ENCODE peak calls at places on chromosomes 1 and 21, in six cellular contexts. One of them, this sample, is unnamed.

GRCh38 chr1:43872280-43872679 is 61.3 kb upstream of the ARTN start:
- DNase-seq in GM23338: no peak
- DNase-seq in WTC11: no peak
- DNase-seq in HepG2: no peak
- DNase-seq in K562: no peak
- DNase-seq in GM12878: no peak
- DNase-seq in this sample: no peak

GRCh38 chr1:33256335-33256700 is at the start of gene ZNF362:
- DNase-seq in GM23338: peak; percentile 79
- DNase-seq in WTC11: peak; percentile 62
- DNase-seq in HepG2: no peak
- DNase-seq in K562: peak; percentile 46
- DNase-seq in GM12878: no peak
- DNase-seq in this sample: no peak

GRCh38 chr1:87898401-87898800 is 569.7 kb downstream of the LMO4 start:
- DNase-seq in GM23338: no peak
- DNase-seq in WTC11: no peak
- DNase-seq in HepG2: no peak
- DNase-seq in K562: no peak
- DNase-seq in GM12878: no peak
- DNase-seq in this sample: no peak

GRCh38 chr1:150001415-150001814 is 9.1 kb downstream of the OTUD7B start:
- DNase-seq in GM23338: no peak
- DNase-seq in WTC11: no peak
- DNase-seq in HepG2: no peak
- DNase-seq in K562: peak; percentile 48
- DNase-seq in GM12878: no peak
- DNase-seq in this sample: no peak

GRCh38 chr1:73092383-73092782 is 810.0 kb upstream of the NEGR1 start:
- DNase-seq in GM23338: no peak
- DNase-seq in WTC11: no peak
- DNase-seq in HepG2: no peak
- DNase-seq in K562: no peak
- DNase-seq in GM12878: no peak
- DNase-seq in this sample: no peak

GRCh38 chr1:88736633-88737248 is 52.7 kb downstream of the PKN2 start:
- DNase-seq in GM23338: peak; percentile 86
- DNase-seq in WTC11: peak; percentile 61
- DNase-seq in HepG2: peak; percentile 38
- DNase-seq in K562: peak; percentile 20
- DNase-seq in GM12878: no peak
- DNase-seq in this sample: peak; percentile 25

GRCh38 chr1:34066921-34067603 is 98.0 kb downstream of the CSMD2 start:
- DNase-seq in GM23338: no peak
- DNase-seq in WTC11: no peak
- DNase-seq in HepG2: no peak
- DNase-seq in K562: no peak
- DNase-seq in GM12878: no peak
- DNase-seq in this sample: no peak

GRCh38 chr1:166235728-166236127 is 68.9 kb upstream of the FAM78B start:
- DNase-seq in GM23338: no peak
- DNase-seq in WTC11: no peak
- DNase-seq in HepG2: no peak
- DNase-seq in K562: no peak
- DNase-seq in GM12878: no peak
- DNase-seq in this sample: no peak

GRCh38 chr1:36080236-36080635 is 3.7 kb upstream of the TEKT2 start:
- DNase-seq in GM23338: no peak
- DNase-seq in WTC11: no peak
- DNase-seq in HepG2: no peak
- DNase-seq in K562: no peak
- DNase-seq in GM12878: no peak
- DNase-seq in this sample: no peak

GRCh38 chr1:34262921-34263320 is 86.2 kb downstream of the C1orf94 start:
- DNase-seq in GM23338: no peak
- DNase-seq in WTC11: no peak
- DNase-seq in HepG2: no peak
- DNase-seq in K562: no peak
- DNase-seq in GM12878: no peak
- DNase-seq in this sample: peak; percentile 26

GRCh38 chr1:221858758-221859157 is 116.9 kb upstream of the DUSP10 start:
- DNase-seq in GM23338: no peak
- DNase-seq in WTC11: no peak
- DNase-seq in HepG2: no peak
- DNase-seq in K562: no peak
- DNase-seq in GM12878: no peak
- DNase-seq in this sample: no peak

GRCh38 chr1:34929853-34930701 is 627 bp upstream of the DLGAP3 start:
- DNase-seq in GM23338: peak; percentile 83
- DNase-seq in WTC11: peak; percentile 67
- DNase-seq in HepG2: no peak
- DNase-seq in K562: no peak
- DNase-seq in GM12878: no peak
- DNase-seq in this sample: peak; percentile 81

GRCh38 chr1:240385551-240385950 is 226.4 kb downstream of the GREM2 start:
- DNase-seq in GM23338: no peak
- DNase-seq in WTC11: no peak
- DNase-seq in HepG2: no peak
- DNase-seq in K562: no peak
- DNase-seq in GM12878: no peak
- DNase-seq in this sample: no peak

GRCh38 chr1:94929351-94929814 is 2.5 kb upstream of the CNN3 start:
- DNase-seq in GM23338: no peak
- DNase-seq in WTC11: no peak
- DNase-seq in HepG2: no peak
- DNase-seq in K562: no peak
- DNase-seq in GM12878: no peak
- DNase-seq in this sample: no peak

GRCh38 chr1:147539122-147539575 is 2.2 kb upstream of the BCL9 start:
- DNase-seq in GM23338: no peak
- DNase-seq in WTC11: no peak
- DNase-seq in HepG2: peak; percentile 77
- DNase-seq in K562: peak; percentile 21
- DNase-seq in GM12878: no peak
- DNase-seq in this sample: no peak

GRCh38 chr21:26814374-26814773 is 30.8 kb downstream of the ADAMTS1 start:
- DNase-seq in GM23338: no peak
- DNase-seq in WTC11: no peak
- DNase-seq in HepG2: no peak
- DNase-seq in K562: no peak
- DNase-seq in GM12878: no peak
- DNase-seq in this sample: no peak

GRCh38 chr1:38327559-38327973 is 281.0 kb upstream of the POU3F1 start:
- DNase-seq in GM23338: no peak
- DNase-seq in WTC11: no peak
- DNase-seq in HepG2: no peak
- DNase-seq in K562: no peak
- DNase-seq in GM12878: no peak
- DNase-seq in this sample: no peak

GRCh38 chr21:32771134-32771523 is 426 bp downstream of the PAXBP1 start:
- DNase-seq in GM23338: peak; percentile 78
- DNase-seq in WTC11: peak; percentile 61
- DNase-seq in HepG2: peak; percentile 33
- DNase-seq in K562: peak; percentile 77
- DNase-seq in GM12878: no peak
- DNase-seq in this sample: no peak

GRCh38 chr1:1112237-1112985 is 3.5 kb downstream of the C1orf159 start:
- DNase-seq in GM23338: no peak
- DNase-seq in WTC11: no peak
- DNase-seq in HepG2: no peak
- DNase-seq in K562: no peak
- DNase-seq in GM12878: no peak
- DNase-seq in this sample: no peak

GRCh38 chr1:183090386-183091006 is 67.3 kb downstream of the LAMC1 start:
- DNase-seq in GM23338: no peak
- DNase-seq in WTC11: no peak
- DNase-seq in HepG2: peak; percentile 49
- DNase-seq in K562: no peak
- DNase-seq in GM12878: no peak
- DNase-seq in this sample: no peak

GRCh38 chr1:172135923-172136610 is 284.4 kb upstream of the C1orf105 start:
- DNase-seq in GM23338: no peak
- DNase-seq in WTC11: no peak
- DNase-seq in HepG2: no peak
- DNase-seq in K562: no peak
- DNase-seq in GM12878: no peak
- DNase-seq in this sample: no peak

GRCh38 chr1:161131721-161132409 is 602 bp downstream of the DEDD start:
- DNase-seq in GM23338: peak; percentile 22
- DNase-seq in WTC11: no peak
- DNase-seq in HepG2: no peak
- DNase-seq in K562: no peak
- DNase-seq in GM12878: no peak
- DNase-seq in this sample: no peak

DNA sequence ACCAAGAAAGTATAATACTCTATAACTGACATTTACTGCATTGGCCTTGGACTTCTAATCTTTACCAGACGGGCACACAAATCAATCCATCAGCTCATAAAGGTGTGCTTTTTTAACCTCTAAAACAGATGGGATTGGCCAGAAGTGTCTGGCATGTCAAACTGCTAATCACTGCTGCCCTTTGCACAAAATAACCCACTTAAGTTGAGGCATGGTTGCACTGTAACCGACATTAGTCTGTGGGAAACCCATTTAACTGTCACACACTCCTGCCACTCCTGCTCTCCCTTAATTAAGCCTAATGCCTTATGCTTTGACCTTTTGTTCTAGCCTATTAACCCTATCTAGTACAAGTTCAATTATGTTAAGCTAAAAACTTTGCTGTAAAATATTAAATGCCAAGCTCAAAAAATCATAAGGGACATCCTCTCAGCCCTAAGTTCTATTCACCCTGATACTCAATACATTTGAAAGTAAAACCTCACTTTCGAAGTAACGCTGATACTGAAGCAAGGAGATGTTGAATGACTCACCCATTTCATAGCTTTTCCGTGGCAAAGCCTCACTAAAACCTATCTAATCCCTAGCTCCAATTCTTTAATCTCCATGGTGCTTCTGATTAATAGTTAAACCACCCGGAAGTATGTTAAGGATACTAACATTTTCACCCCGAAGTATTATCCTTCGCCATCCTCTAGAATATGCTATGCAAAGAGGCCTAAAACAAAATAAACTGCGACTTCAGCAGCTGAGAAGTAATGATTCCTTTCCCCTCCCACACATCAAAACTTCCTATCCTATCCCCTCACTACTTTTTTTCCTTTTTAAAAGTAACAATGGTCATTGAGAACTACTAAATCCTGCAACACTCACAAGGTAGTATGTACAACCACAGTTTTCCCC is 12.9 kb downstream of the NRIP1 start:
- DNase-seq in GM23338: no peak
- DNase-seq in WTC11: no peak
- DNase-seq in HepG2: no peak
- DNase-seq in K562: peak; percentile 20
- DNase-seq in GM12878: no peak
- DNase-seq in this sample: no peak
- TF ChIP-seq CREB1 in GM23338: no peak
- TF ChIP-seq CREB1 in WTC11: no peak
- TF ChIP-seq CREB1 in HepG2: no peak
- TF ChIP-seq CREB1 in K562: no peak
- TF ChIP-seq CREB1 in GM12878: no peak
- TF ChIP-seq CREB1 in this sample: no peak

GRCh38 chr1:47659141-47659540 is 221.3 kb downstream of the FOXD2 start:
- DNase-seq in GM23338: no peak
- DNase-seq in WTC11: no peak
- DNase-seq in HepG2: no peak
- DNase-seq in K562: no peak
- DNase-seq in GM12878: no peak
- DNase-seq in this sample: no peak
- TF ChIP-seq CREB1 in GM23338: no peak
- TF ChIP-seq CREB1 in WTC11: no peak
- TF ChIP-seq CREB1 in HepG2: no peak
- TF ChIP-seq CREB1 in K562: no peak
- TF ChIP-seq CREB1 in GM12878: no peak
- TF ChIP-seq CREB1 in this sample: no peak

DNA sequence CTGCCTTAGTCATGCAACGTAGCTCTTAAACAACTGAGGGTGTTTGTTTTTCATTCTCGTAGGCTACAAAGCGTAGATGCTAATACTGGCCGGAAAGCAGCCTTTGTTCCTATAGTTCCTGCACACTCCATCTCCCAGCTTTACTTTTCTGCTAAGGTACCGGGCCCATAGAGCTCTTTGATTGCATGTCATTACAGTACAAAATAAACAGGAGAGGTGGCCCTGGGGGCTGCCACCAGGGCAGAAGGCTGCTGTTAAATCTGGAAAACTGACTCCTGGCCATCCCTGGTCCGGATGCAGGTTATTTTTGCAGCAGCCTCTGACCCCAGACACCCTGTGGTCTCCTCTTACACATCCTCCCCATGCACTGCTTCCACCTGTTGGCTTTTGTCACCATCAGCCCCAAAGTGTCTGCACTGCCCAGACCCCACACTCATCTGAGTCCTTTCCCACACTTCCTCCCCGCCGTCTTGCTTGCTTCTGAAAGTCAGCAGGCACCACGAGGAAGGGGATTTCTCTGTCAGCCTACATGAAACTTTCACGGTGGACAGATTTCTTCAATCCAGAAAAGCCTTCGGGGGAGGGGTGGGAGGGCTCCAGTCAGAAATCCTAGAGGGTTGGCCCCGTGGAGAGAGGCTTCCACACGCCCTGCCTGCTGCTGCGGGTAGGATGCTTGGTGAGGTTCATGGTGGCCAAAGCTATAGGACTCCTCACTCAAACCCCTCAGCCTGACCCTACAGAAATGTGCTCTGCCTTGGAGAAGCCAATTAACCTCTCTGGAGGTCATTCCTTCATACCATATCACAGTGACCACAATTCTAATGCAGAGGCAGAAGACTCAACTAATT is 105.2 kb downstream of the TOMM20 start:
- DNase-seq in GM23338: peak; percentile 15
- DNase-seq in WTC11: no peak
- DNase-seq in HepG2: no peak
- DNase-seq in K562: no peak
- DNase-seq in GM12878: peak; percentile 81
- DNase-seq in this sample: no peak
- TF ChIP-seq CREB1 in GM23338: no peak
- TF ChIP-seq CREB1 in WTC11: no peak
- TF ChIP-seq CREB1 in HepG2: no peak
- TF ChIP-seq CREB1 in K562: no peak
- TF ChIP-seq CREB1 in GM12878: peak; percentile 30
- TF ChIP-seq CREB1 in this sample: no peak

DNA sequence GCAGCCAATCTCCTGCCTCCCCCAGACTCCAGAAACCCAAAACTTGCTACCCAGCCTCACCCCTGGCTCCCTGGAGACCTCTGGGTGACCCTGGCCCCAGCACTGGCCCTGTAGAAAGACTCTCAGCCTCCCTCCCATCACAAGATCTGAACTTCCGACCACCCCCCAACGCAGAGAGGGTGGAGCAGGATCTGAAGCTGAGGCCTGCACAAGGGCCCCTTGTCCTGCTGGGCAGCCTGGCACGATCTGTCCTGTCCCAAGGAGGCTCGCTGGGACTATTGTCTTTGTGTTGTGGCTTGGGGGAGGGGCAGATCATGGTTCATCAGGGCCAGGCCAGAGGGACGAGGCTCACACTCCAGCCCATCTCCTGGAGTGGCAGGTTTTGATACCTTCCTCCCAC is 20.0 kb downstream of the PHLDA3 start:
- DNase-seq in GM23338: peak; percentile 38
- DNase-seq in WTC11: no peak
- DNase-seq in HepG2: peak; percentile 40
- DNase-seq in K562: no peak
- DNase-seq in GM12878: no peak
- DNase-seq in this sample: no peak
- TF ChIP-seq CREB1 in GM23338: no peak
- TF ChIP-seq CREB1 in WTC11: no peak
- TF ChIP-seq CREB1 in HepG2: no peak
- TF ChIP-seq CREB1 in K562: no peak
- TF ChIP-seq CREB1 in GM12878: no peak
- TF ChIP-seq CREB1 in this sample: no peak